ENCODE peak calls at places on chromosome 18, in eight cellular contexts. One of them, this sample, is unnamed.

GRCh38 chr18:7926526-7926925 is 359.4 kb downstream of the PTPRM start:
- DNase-seq in ovary: no peak
- DNase-seq in heart left ventricle: no peak
- DNase-seq in GM10248: no peak
- DNase-seq in osteocyte: no peak
- DNase-seq in AG10803: no peak
- DNase-seq in spleen: no peak
- DNase-seq in kidney: no peak
- DNase-seq in this sample: no peak

GRCh38 chr18:5311273-5312009 is 15.9 kb upstream of the ZBTB14 start:
- DNase-seq in osteocyte: no peak
- DNase-seq in spleen: no peak
- DNase-seq in heart left ventricle: no peak
- DNase-seq in kidney: no peak
- DNase-seq in GM10248: no peak
- DNase-seq in AG10803: peak
- DNase-seq in ovary: no peak
- DNase-seq in this sample: no peak

GRCh38 chr18:70501358-70501757 is 212.5 kb downstream of the SOCS6 start:
- DNase-seq in osteocyte: no peak
- DNase-seq in ovary: no peak
- DNase-seq in heart left ventricle: no peak
- DNase-seq in kidney: no peak
- DNase-seq in GM10248: no peak
- DNase-seq in spleen: no peak
- DNase-seq in AG10803: no peak
- DNase-seq in this sample: no peak

GRCh38 chr18:49768051-49768391 is 45.3 kb downstream of the ACAA2 start:
- DNase-seq in GM10248: no peak
- DNase-seq in kidney: no peak
- DNase-seq in ovary: no peak
- DNase-seq in AG10803: peak
- DNase-seq in osteocyte: no peak
- DNase-seq in spleen: no peak
- DNase-seq in heart left ventricle: peak
- DNase-seq in this sample: peak

GRCh38 chr18:22977847-22978701 is 44.9 kb downstream of the RBBP8 start:
- DNase-seq in AG10803: peak
- DNase-seq in ovary: no peak
- DNase-seq in GM10248: no peak
- DNase-seq in spleen: no peak
- DNase-seq in heart left ventricle: no peak
- DNase-seq in kidney: no peak
- DNase-seq in osteocyte: no peak
- DNase-seq in this sample: peak

GRCh38 chr18:22221350-22221749 is 52.0 kb downstream of the GATA6 start:
- DNase-seq in AG10803: no peak
- DNase-seq in heart left ventricle: no peak
- DNase-seq in osteocyte: no peak
- DNase-seq in GM10248: no peak
- DNase-seq in ovary: no peak
- DNase-seq in kidney: no peak
- DNase-seq in spleen: no peak
- DNase-seq in this sample: no peak

GRCh38 chr18:7221424-7222155 is 9.3 kb upstream of the LRRC30 start:
- DNase-seq in heart left ventricle: peak
- DNase-seq in AG10803: peak
- DNase-seq in kidney: no peak
- DNase-seq in spleen: no peak
- DNase-seq in ovary: no peak
- DNase-seq in GM10248: no peak
- DNase-seq in osteocyte: no peak
- DNase-seq in this sample: peak

GRCh38 chr18:73891572-73892421 is 255.8 kb downstream of the FBXO15 start:
- DNase-seq in heart left ventricle: no peak
- DNase-seq in osteocyte: no peak
- DNase-seq in AG10803: no peak
- DNase-seq in GM10248: no peak
- DNase-seq in ovary: no peak
- DNase-seq in spleen: no peak
- DNase-seq in kidney: no peak
- DNase-seq in this sample: no peak

GRCh38 chr18:25517881-25518715 is 166.1 kb upstream of the ZNF521 start:
- DNase-seq in osteocyte: no peak
- DNase-seq in heart left ventricle: no peak
- DNase-seq in kidney: no peak
- DNase-seq in AG10803: no peak
- DNase-seq in ovary: no peak
- DNase-seq in spleen: no peak
- DNase-seq in GM10248: no peak
- DNase-seq in this sample: peak

GRCh38 chr18:76445741-76446232 is 49.3 kb downstream of the ZNF516 start:
- DNase-seq in kidney: no peak
- DNase-seq in GM10248: no peak
- DNase-seq in osteocyte: peak
- DNase-seq in heart left ventricle: no peak
- DNase-seq in spleen: peak
- DNase-seq in ovary: no peak
- DNase-seq in AG10803: no peak
- DNase-seq in this sample: no peak

GRCh38 chr18:69895081-69896047 is 52.3 kb downstream of the CD226 start:
- DNase-seq in GM10248: no peak
- DNase-seq in spleen: no peak
- DNase-seq in ovary: no peak
- DNase-seq in AG10803: no peak
- DNase-seq in kidney: no peak
- DNase-seq in osteocyte: no peak
- DNase-seq in heart left ventricle: no peak
- DNase-seq in this sample: no peak

GRCh38 chr18:74947875-74948274 is 261.1 kb downstream of the PTGR3 start:
- DNase-seq in osteocyte: no peak
- DNase-seq in ovary: no peak
- DNase-seq in AG10803: no peak
- DNase-seq in GM10248: no peak
- DNase-seq in spleen: no peak
- DNase-seq in heart left ventricle: no peak
- DNase-seq in kidney: no peak
- DNase-seq in this sample: no peak

GRCh38 chr18:74084184-74084583 is 63.5 kb downstream of the FBXO15 start:
- DNase-seq in AG10803: no peak
- DNase-seq in spleen: no peak
- DNase-seq in osteocyte: no peak
- DNase-seq in GM10248: no peak
- DNase-seq in ovary: no peak
- DNase-seq in kidney: no peak
- DNase-seq in heart left ventricle: no peak
- DNase-seq in this sample: no peak

GRCh38 chr18:58321986-58322385 is 278.0 kb downstream of the NEDD4L start:
- DNase-seq in ovary: no peak
- DNase-seq in spleen: no peak
- DNase-seq in osteocyte: no peak
- DNase-seq in heart left ventricle: peak
- DNase-seq in kidney: no peak
- DNase-seq in AG10803: peak
- DNase-seq in GM10248: peak
- DNase-seq in this sample: peak

GRCh38 chr18:48036641-48037421 is 106.4 kb upstream of the SMAD2 start:
- DNase-seq in GM10248: no peak
- DNase-seq in spleen: peak
- DNase-seq in AG10803: no peak
- DNase-seq in heart left ventricle: no peak
- DNase-seq in osteocyte: no peak
- DNase-seq in ovary: peak
- DNase-seq in kidney: peak
- DNase-seq in this sample: no peak

GRCh38 chr18:54742654-54743053 is 85.6 kb upstream of the RAB27B start:
- DNase-seq in spleen: no peak
- DNase-seq in GM10248: no peak
- DNase-seq in osteocyte: no peak
- DNase-seq in ovary: peak
- DNase-seq in AG10803: peak
- DNase-seq in kidney: peak
- DNase-seq in heart left ventricle: peak
- DNase-seq in this sample: no peak
- TF ChIP-seq CTCF in spleen: no peak
- TF ChIP-seq CTCF in GM10248: no peak
- TF ChIP-seq CTCF in osteocyte: no peak
- TF ChIP-seq CTCF in ovary: no peak
- TF ChIP-seq CTCF in AG10803: no peak
- TF ChIP-seq CTCF in kidney: no peak
- TF ChIP-seq CTCF in heart left ventricle: no peak
- TF ChIP-seq CTCF in this sample: no peak

DNA sequence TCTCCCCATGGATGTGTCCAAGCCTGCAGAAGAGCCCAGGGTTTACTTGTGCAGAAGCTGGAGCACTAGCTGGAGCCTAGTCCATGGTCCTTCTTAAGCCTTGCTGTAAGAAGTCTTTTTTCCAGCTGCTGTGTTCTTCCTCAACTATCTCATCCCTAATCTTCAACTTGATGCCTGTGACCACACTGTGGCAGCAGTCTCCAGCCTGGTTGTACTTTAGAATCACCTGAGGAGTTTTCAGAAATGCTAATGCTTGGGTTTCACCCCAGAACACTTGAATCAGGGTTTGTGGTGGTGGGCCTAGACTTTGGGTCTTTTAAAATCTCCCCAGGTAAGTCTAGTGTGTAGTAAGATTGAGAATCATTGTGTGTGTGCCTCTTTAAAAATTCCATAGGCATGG is 173.6 kb downstream of the ADCYAP1 start:
- DNase-seq in ovary: no peak
- DNase-seq in AG10803: no peak
- DNase-seq in kidney: no peak
- DNase-seq in spleen: no peak
- DNase-seq in heart left ventricle: no peak
- DNase-seq in osteocyte: no peak
- DNase-seq in GM10248: no peak
- DNase-seq in this sample: no peak
- TF ChIP-seq CTCF in ovary: no peak
- TF ChIP-seq CTCF in AG10803: no peak
- TF ChIP-seq CTCF in kidney: no peak
- TF ChIP-seq CTCF in spleen: no peak
- TF ChIP-seq CTCF in heart left ventricle: no peak
- TF ChIP-seq CTCF in osteocyte: no peak
- TF ChIP-seq CTCF in GM10248: no peak
- TF ChIP-seq CTCF in this sample: no peak

DNA sequence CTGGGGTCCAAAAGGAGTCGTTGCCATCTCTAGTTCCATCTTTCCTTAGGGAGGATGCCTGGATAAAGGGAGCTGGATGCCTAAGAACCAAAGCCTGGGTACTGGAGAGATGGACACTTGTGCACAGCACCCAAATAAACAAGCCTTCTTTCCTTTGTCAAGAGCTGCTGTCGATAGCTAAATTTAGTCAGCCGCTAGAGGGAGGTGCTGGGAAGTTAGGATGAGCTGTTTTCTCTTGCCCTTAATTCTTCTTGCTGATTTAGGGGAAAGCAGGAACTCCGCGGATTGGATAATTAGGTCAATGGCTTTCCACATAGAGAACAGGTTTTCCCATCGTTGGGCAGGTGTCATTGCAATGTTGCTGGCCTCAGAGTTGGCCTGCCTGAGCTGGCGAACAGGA is 30.9 kb upstream of the SERPINB12 start:
- DNase-seq in kidney: no peak
- DNase-seq in GM10248: no peak
- DNase-seq in AG10803: peak
- DNase-seq in osteocyte: no peak
- DNase-seq in ovary: no peak
- DNase-seq in heart left ventricle: no peak
- DNase-seq in spleen: no peak
- DNase-seq in this sample: peak
- TF ChIP-seq CTCF in kidney: peak
- TF ChIP-seq CTCF in GM10248: peak
- TF ChIP-seq CTCF in AG10803: peak
- TF ChIP-seq CTCF in osteocyte: peak
- TF ChIP-seq CTCF in ovary: no peak
- TF ChIP-seq CTCF in heart left ventricle: no peak
- TF ChIP-seq CTCF in spleen: no peak
- TF ChIP-seq CTCF in this sample: peak

GRCh38 chr18:35029770-35030169 is 11.4 kb upstream of the MAPRE2 start:
- DNase-seq in osteocyte: no peak
- DNase-seq in heart left ventricle: no peak
- DNase-seq in GM10248: peak
- DNase-seq in ovary: no peak
- DNase-seq in spleen: no peak
- DNase-seq in AG10803: no peak
- DNase-seq in kidney: no peak
- DNase-seq in this sample: peak
- TF ChIP-seq CTCF in osteocyte: no peak
- TF ChIP-seq CTCF in heart left ventricle: no peak
- TF ChIP-seq CTCF in GM10248: no peak
- TF ChIP-seq CTCF in ovary: no peak
- TF ChIP-seq CTCF in spleen: peak
- TF ChIP-seq CTCF in AG10803: peak
- TF ChIP-seq CTCF in kidney: no peak
- TF ChIP-seq CTCF in this sample: no peak

GRCh38 chr18:26812462-26812861 is 53.0 kb downstream of the AQP4 start:
- DNase-seq in kidney: no peak
- DNase-seq in osteocyte: no peak
- DNase-seq in AG10803: no peak
- DNase-seq in ovary: no peak
- DNase-seq in GM10248: no peak
- DNase-seq in spleen: no peak
- DNase-seq in heart left ventricle: no peak
- DNase-seq in this sample: no peak

GRCh38 chr18:26818461-26818860 is 47.0 kb downstream of the AQP4 start:
- DNase-seq in osteocyte: no peak
- DNase-seq in kidney: no peak
- DNase-seq in ovary: no peak
- DNase-seq in AG10803: no peak
- DNase-seq in heart left ventricle: no peak
- DNase-seq in spleen: no peak
- DNase-seq in GM10248: no peak
- DNase-seq in this sample: no peak

GRCh38 chr18:26813043-26813442 is 52.5 kb downstream of the AQP4 start:
- DNase-seq in kidney: no peak
- DNase-seq in ovary: peak
- DNase-seq in heart left ventricle: no peak
- DNase-seq in AG10803: no peak
- DNase-seq in spleen: no peak
- DNase-seq in GM10248: peak
- DNase-seq in osteocyte: no peak
- DNase-seq in this sample: peak
- TF ChIP-seq CTCF in kidney: peak
- TF ChIP-seq CTCF in ovary: no peak
- TF ChIP-seq CTCF in heart left ventricle: peak
- TF ChIP-seq CTCF in AG10803: no peak
- TF ChIP-seq CTCF in spleen: no peak
- TF ChIP-seq CTCF in GM10248: peak
- TF ChIP-seq CTCF in osteocyte: peak
- TF ChIP-seq CTCF in this sample: peak

GRCh38 chr18:10230072-10230471 is 224.4 kb upstream of the APCDD1 start:
- DNase-seq in heart left ventricle: no peak
- DNase-seq in AG10803: peak
- DNase-seq in GM10248: no peak
- DNase-seq in ovary: no peak
- DNase-seq in kidney: no peak
- DNase-seq in spleen: no peak
- DNase-seq in osteocyte: no peak
- DNase-seq in this sample: peak
- TF ChIP-seq CTCF in heart left ventricle: no peak
- TF ChIP-seq CTCF in AG10803: peak
- TF ChIP-seq CTCF in GM10248: no peak
- TF ChIP-seq CTCF in ovary: no peak
- TF ChIP-seq CTCF in kidney: no peak
- TF ChIP-seq CTCF in spleen: no peak
- TF ChIP-seq CTCF in osteocyte: no peak
- TF ChIP-seq CTCF in this sample: no peak

GRCh38 chr18:32271649-32272324 is 81.9 kb downstream of the MEP1B start:
- DNase-seq in spleen: no peak
- DNase-seq in GM10248: peak
- DNase-seq in kidney: no peak
- DNase-seq in osteocyte: no peak
- DNase-seq in ovary: peak
- DNase-seq in AG10803: peak
- DNase-seq in heart left ventricle: no peak
- DNase-seq in this sample: peak
- TF ChIP-seq CTCF in spleen: peak
- TF ChIP-seq CTCF in GM10248: peak
- TF ChIP-seq CTCF in kidney: peak
- TF ChIP-seq CTCF in osteocyte: peak
- TF ChIP-seq CTCF in ovary: peak
- TF ChIP-seq CTCF in AG10803: peak
- TF ChIP-seq CTCF in heart left ventricle: peak
- TF ChIP-seq CTCF in this sample: peak